ENCODE peak calls at places on chromosomes 2 and 18, in ten cellular contexts. Y is upper lobe of left lung, O is GM04504, D is lower lobe of right lung, R is NCI-H1105, P is NCI-H524, N is fibroblast of mammary gland, L is T follicular helper cell, X is GF-D8, M is NCI-H1417. W is an unnamed sample.

GRCh38 chr2:230286048-230286447 is 40.9 kb upstream of the SP140L start:
- DNase-seq in R (no peak), N (no peak), M (no peak), Y (no peak), X (no peak), L (no peak), O (no peak), P (no peak), D (no peak), W (no peak)

GRCh38 chr2:68357608-68358337 is 7.3 kb upstream of the PLEK start:
- DNase-seq in X (no peak), R (peak), Y (no peak), O (peak), D (no peak), N (peak), L (no peak), P (peak), M (no peak), W (peak)

GRCh38 chr18:35489913-35490490 is 7.8 kb downstream of the INO80C start:
- DNase-seq in P (no peak), D (no peak), M (no peak), O (no peak), N (no peak), L (no peak), R (no peak), X (no peak), Y (no peak), W (no peak)

GRCh38 chr2:20450201-20451108 is 3.6 kb downstream of the RHOB start:
- DNase-seq in L (no peak), Y (no peak), X (no peak), N (peak), D (no peak), M (no peak), R (no peak), P (peak), O (peak), W (peak)

GRCh38 chr2:241108271-241109209 is 6.5 kb upstream of the MTERF4 start:
- DNase-seq in M (no peak), D (no peak), O (no peak), X (no peak), R (no peak), Y (peak), P (no peak), N (no peak), L (no peak), W (no peak)

GRCh38 chr2:240932001-240932723 is 26.0 kb downstream of the CROCC2 start:
- DNase-seq in X (no peak), N (no peak), R (no peak), O (no peak), P (no peak), L (no peak), Y (peak), D (peak), M (no peak), W (no peak)

GRCh38 chr18:78729099-78729467 is 250.5 kb upstream of the SALL3 start:
- DNase-seq in X (no peak), O (no peak), M (no peak), N (no peak), L (no peak), Y (no peak), R (no peak), P (no peak), D (no peak), W (no peak)

GRCh38 chr2:2147024-2147900 is 183.8 kb downstream of the MYT1L start:
- DNase-seq in O (no peak), M (no peak), P (peak), N (no peak), R (no peak), D (no peak), X (no peak), L (no peak), Y (peak), W (no peak)

GRCh38 chr2:231554748-231555545 is 24.7 kb upstream of the NMUR1 start:
- DNase-seq in L (no peak), X (peak), R (no peak), M (no peak), N (peak), D (peak), Y (peak), O (no peak), P (no peak), W (peak)

GRCh38 chr18:51399491-51400122 is 202.1 kb upstream of the MEX3C start:
- DNase-seq in M (no peak), N (no peak), O (no peak), Y (no peak), R (no peak), P (no peak), D (no peak), X (no peak), L (no peak), W (no peak)

GRCh38 chr2:121008978-121009377 is 273.3 kb downstream of the GLI2 start:
- DNase-seq in L (no peak), X (no peak), M (no peak), D (no peak), P (no peak), Y (no peak), O (no peak), R (no peak), N (peak), W (no peak)

GRCh38 chr2:157743051-157743450 is 114.4 kb upstream of the ACVR1C start:
- DNase-seq in R (no peak), O (no peak), D (no peak), L (no peak), M (no peak), X (no peak), N (no peak), Y (no peak), P (no peak), W (no peak)

GRCh38 chr18:38496222-38496810 is 930.7 kb upstream of the CELF4 start:
- DNase-seq in O (no peak), N (no peak), M (no peak), D (no peak), Y (no peak), X (no peak), L (no peak), R (no peak), P (no peak), W (no peak)

GRCh38 chr2:224884188-224884587 is 158.1 kb downstream of the DOCK10 start:
- DNase-seq in X (peak), O (peak), P (no peak), R (no peak), D (no peak), Y (no peak), M (no peak), L (no peak), N (peak), W (no peak)

GRCh38 chr2:189178007-189178406 is 1.6 kb downstream of the COL5A2 start:
- DNase-seq in M (no peak), N (peak), L (no peak), P (no peak), D (no peak), O (no peak), R (no peak), Y (no peak), X (no peak), W (no peak)

GRCh38 chr18:45962461-45962860 is 4.7 kb downstream of the EPG5 start:
- DNase-seq in Y (no peak), N (no peak), L (peak), O (no peak), R (no peak), D (no peak), P (no peak), X (peak), M (no peak), W (no peak)

GRCh38 chr2:96175951-96176350 is 30.7 kb upstream of the DUSP2 start:
- DNase-seq in P (no peak), M (no peak), O (peak), D (no peak), R (no peak), L (no peak), X (no peak), Y (no peak), N (peak), W (peak)

GRCh38 chr18:76490701-76491171 is 4.3 kb downstream of the ZNF516 start:
- DNase-seq in M (peak), N (peak), R (peak), P (peak), L (no peak), X (no peak), Y (peak), O (no peak), D (peak), W (no peak)

W was measured in AG04450.